ENCODE peak calls at places on chromosome 19, in five cellular contexts. I is neural progenitor cell, P is PC-3, Z is heart right ventricle, N is endodermal cell. E is an unnamed sample.

GRCh38 chr19:12766051-12766521 is 9.3 kb downstream of the HOOK2 start:
- DNase-seq in I (peak; percentile 87), P (peak; percentile 79), Z (peak; percentile 91), N (peak; percentile 95), E (peak; percentile 83)

GRCh38 chr19:10583021-10583776 is 3.9 kb downstream of the AP1M2 start:
- DNase-seq in I (no peak), P (no peak), Z (no peak), N (peak; percentile 64), E (no peak)

GRCh38 chr19:10964903-10965302 is 4.1 kb downstream of the SMARCA4 start:
- DNase-seq in I (no peak), P (no peak), Z (no peak), N (no peak), E (no peak)

GRCh38 chr19:12884926-12885748 is 1.9 kb downstream of the KLF1 start:
- DNase-seq in I (peak; percentile 87), P (peak; percentile 70), Z (peak; percentile 71), N (peak; percentile 99), E (peak; percentile 58)

GRCh38 chr19:35942235-35942634 is 6.1 kb downstream of the LRFN3 start:
- DNase-seq in I (no peak), P (no peak), Z (no peak), N (no peak), E (no peak)

GRCh38 chr19:13212759-13213330 is 62.6 kb downstream of the IER2 start:
- DNase-seq in I (peak; percentile 74), P (peak; percentile 76), Z (peak; percentile 67), N (peak; percentile 91), E (peak; percentile 66)

GRCh38 chr19:12986726-12987125 is 8.5 kb upstream of the NFIX start:
- DNase-seq in I (no peak), P (no peak), Z (no peak), N (no peak), E (no peak)

GRCh38 chr19:35882074-35882832 is 13.9 kb downstream of the APLP1 start:
- DNase-seq in I (peak; percentile 42), P (peak; percentile 71), Z (no peak), N (no peak), E (peak; percentile 92)

GRCh38 chr19:5080030-5080644 is 111.2 kb downstream of the KDM4B start:
- DNase-seq in I (no peak), P (no peak), Z (no peak), N (no peak), E (no peak)

GRCh38 chr19:33390120-33390907 is 16.8 kb downstream of the CEBPG start:
- DNase-seq in I (no peak), P (no peak), Z (peak; percentile 76), N (no peak), E (no peak)

GRCh38 chr19:41957838-41958366 is 1.2 kb downstream of the RABAC1 start:
- DNase-seq in I (peak; percentile 92), P (peak; percentile 87), Z (peak; percentile 54), N (peak; percentile 94), E (peak; percentile 90)

GRCh38 chr19:11355160-11356073 is at the start of gene PLPPR2:
- DNase-seq in I (peak; percentile 96), P (peak; percentile 98), Z (peak; percentile 95), N (peak; percentile 98), E (peak; percentile 89)

GRCh38 chr19:12789098-12789903 is 2.0 kb upstream of the JUNB start:
- DNase-seq in I (peak; percentile 72), P (peak; percentile 25), Z (no peak), N (no peak), E (peak; percentile 50)

GRCh38 chr19:43726736-43727592 is 11.1 kb downstream of the IRGC start:
- DNase-seq in I (no peak), P (no peak), Z (peak; percentile 65), N (no peak), E (no peak)

GRCh38 chr19:48844472-48844871 is 8.2 kb upstream of the HSD17B14 start:
- DNase-seq in I (peak; percentile 34), P (peak; percentile 39), Z (no peak), N (peak; percentile 65), E (peak; percentile 65)
- TF ChIP-seq CTCF in I (no peak), P (no peak), Z (no peak), N (peak; percentile 45), E (peak; percentile 21)

GRCh38 chr19:3192684-3193083 is 7.0 kb downstream of the NCLN start:
- DNase-seq in I (no peak), P (no peak), Z (no peak), N (no peak), E (no peak)

GRCh38 chr19:3189702-3190469 is 4.2 kb downstream of the NCLN start:
- DNase-seq in I (no peak), P (no peak), Z (no peak), N (peak; percentile 65), E (no peak)

GRCh38 chr19:3192228-3192635 is 6.5 kb downstream of the NCLN start:
- DNase-seq in I (no peak), P (no peak), Z (no peak), N (no peak), E (no peak)

GRCh38 chr19:3190470-3190770 is 4.7 kb downstream of the NCLN start:
- DNase-seq in I (no peak), P (no peak), Z (no peak), N (no peak), E (no peak)

DNA sequence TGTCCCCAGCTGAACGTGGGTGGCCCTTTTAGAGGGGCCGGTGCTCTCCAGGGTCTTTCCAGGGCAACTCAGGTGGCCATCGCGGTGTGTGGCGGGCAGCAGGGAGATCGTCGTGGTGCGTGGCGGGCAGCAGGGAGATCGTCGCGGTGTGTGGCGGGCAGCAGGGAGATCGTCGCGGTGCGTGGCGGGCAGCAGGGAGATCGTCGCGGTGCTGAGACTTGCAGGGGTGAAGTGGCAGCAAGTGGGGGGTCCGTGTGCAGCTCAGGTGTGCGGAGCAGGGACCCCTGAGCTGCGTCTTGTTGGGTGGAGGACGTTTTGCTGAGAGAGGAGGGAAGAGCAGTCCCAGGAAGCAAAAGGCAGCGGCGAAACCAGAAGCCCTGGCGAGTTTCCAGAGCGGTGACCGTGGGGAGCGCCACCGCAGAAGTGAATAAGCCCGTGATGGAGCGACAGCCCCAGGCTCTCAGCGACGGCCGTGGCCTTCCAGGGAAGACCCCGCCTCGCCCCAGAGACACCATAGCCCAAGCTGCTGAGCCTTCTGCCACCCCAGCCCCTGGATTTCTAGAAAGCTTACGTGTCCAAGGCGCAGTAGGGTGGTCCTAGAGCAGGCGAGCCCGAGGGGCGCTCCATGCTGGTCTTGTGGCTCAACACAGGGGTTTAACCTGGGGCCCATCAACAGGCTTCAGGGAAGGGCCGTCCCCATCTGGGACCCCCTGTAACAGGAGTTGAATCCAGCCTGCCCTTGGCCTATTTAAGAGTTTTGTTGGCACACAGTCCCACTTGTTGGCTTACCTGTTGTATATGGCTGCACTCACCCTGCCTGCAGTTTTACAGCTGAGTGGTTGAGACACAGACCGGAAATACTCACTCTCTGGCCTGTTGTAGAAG is 5.4 kb downstream of the NCLN start:
- DNase-seq in I (no peak), P (no peak), Z (no peak), N (no peak), E (no peak)
- H3K4me3 ChIP-seq in I (no peak overlapping the region), P (no peak overlapping the region), Z (no peak overlapping the region), N (no peak overlapping the region), E (no peak overlapping the region)

GRCh38 chr19:4018140-4018613 is 10.6 kb downstream of the PIAS4 start:
- DNase-seq in I (no peak), P (no peak), Z (no peak), N (no peak), E (no peak)
- TF ChIP-seq CTCF in I (no peak), P (no peak), Z (no peak), N (no peak), E (no peak)

GRCh38 chr19:47657719-47658118 is 48.8 kb downstream of the BICRA start:
- DNase-seq in I (no peak), P (no peak), Z (no peak), N (no peak), E (no peak)

GRCh38 chr19:47661161-47661560 is 52.1 kb upstream of the EHD2 start:
- DNase-seq in I (no peak), P (no peak), Z (no peak), N (no peak), E (no peak)

GRCh38 chr19:47660435-47660832 is 51.5 kb downstream of the BICRA start:
- DNase-seq in I (no peak), P (peak; percentile 74), Z (no peak), N (no peak), E (no peak)

GRCh38 chr19:47661571-47661970 is 51.7 kb upstream of the EHD2 start:
- DNase-seq in I (no peak), P (no peak), Z (no peak), N (no peak), E (no peak)

DNA sequence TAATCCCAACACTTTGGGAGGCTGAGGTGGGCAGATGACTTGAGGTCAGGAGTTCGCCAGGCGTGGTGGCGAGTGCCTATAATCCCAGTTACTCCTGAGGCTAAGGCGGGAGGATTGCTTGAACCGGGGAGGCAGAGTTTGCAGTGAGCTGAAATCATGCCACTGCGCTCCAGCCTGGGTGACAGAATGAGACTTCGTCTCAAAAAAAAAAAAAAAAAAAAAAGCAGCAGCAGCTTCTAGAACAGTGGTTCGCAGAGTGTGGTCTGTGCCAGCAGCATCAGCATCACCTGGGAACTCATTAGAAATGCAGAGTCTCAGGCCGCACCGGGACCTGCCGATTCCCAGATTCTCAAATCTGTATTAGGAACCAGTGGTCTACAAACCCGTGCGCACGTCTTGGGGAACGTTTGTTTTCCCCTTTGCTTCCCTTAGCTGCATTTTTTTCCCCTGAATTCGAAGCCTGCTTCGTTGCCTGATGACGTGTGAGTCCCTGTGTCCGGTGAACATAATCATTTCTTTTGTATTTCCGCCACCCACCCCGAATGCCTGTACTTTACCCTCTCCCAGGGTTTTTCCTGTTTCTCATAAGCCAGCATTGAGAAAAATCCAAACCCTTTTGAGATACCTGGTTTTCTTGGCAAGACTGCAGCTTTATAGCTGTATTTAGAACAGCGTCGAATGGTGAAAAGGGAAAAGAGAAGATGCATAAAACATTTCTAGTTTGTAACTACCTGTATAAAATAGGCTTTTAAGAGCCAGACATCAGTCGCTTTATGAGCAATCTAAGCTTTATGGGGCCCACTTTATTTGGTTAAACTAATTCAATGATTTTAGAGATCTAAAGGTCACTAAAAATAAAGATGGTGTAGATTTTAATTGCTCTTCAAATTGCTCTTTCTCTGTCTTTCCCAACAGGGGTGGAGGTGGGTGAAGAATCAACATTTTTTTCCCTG is 49.8 kb downstream of the BICRA start:
- DNase-seq in I (no peak), P (no peak), Z (no peak), N (no peak), E (peak; percentile 51)
- H3K4me3 ChIP-seq in I (no peak overlapping the region), P (no peak overlapping the region), Z (no peak overlapping the region), N (no peak overlapping the region), E (no peak overlapping the region)

DNA sequence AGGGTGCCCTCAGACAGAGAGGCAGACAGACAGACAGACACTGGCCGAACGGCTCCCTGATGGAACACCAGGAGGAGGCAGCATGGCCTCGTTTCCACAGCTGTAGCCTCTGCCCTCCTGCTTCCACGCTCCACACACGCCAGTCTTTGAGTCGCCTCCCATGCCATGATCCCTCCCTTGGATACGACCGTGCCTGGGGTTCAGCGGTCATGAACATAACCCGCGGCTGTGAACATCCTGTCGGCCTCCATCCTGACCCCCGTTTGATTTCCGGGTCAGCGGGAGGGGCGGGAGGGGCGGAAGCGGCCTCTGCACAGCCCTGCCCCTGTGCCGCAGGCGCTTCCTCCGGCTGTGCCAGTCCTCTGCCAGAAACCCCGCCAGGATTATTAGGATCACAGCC is 23.4 kb downstream of the GP6 start:
- DNase-seq in I (no peak), P (peak; percentile 25), Z (peak; percentile 22), N (no peak), E (no peak)
- TF ChIP-seq CTCF in I (no peak), P (no peak), Z (no peak), N (no peak), E (no peak)

E was measured in choroid plexus epithelial cell.